ENCODE peak calls at places on chromosomes 12 and 14, in ten cellular contexts. Q, W, C, R, O, J, Z, D, I and A are unnamed samples.

GRCh38 chr12:113818833-113819232 is 147.3 kb downstream of the RBM19 start:
- DNase-seq in Q (no peak), W (no peak), C (no peak), R (no peak), O (no peak), J (no peak), Z (no peak), D (no peak), I (no peak), A (no peak)

GRCh38 chr12:95205685-95206084 is 11.6 kb downstream of the FGD6 start:
- DNase-seq in Q (no peak), W (no peak), C (peak), R (peak), O (no peak), J (no peak), Z (no peak), D (no peak), I (no peak), A (no peak)

GRCh38 chr12:76764856-76765255 is 941 bp downstream of the ZDHHC17 start:
- DNase-seq in Q (no peak), W (no peak), C (peak), R (no peak), O (no peak), J (no peak), Z (no peak), D (no peak), I (no peak), A (no peak)

GRCh38 chr14:97462081-97462480 is 664.9 kb downstream of the VRK1 start:
- DNase-seq in Q (no peak), W (no peak), C (no peak), R (no peak), O (no peak), J (no peak), Z (no peak), D (no peak), I (no peak), A (no peak)

GRCh38 chr12:22283006-22283506 is 51.5 kb downstream of the ST8SIA1 start:
- DNase-seq in Q (no peak), W (no peak), C (no peak), R (no peak), O (no peak), J (no peak), Z (no peak), D (no peak), I (no peak), A (no peak)

GRCh38 chr12:123041811-123042655 is 61.6 kb downstream of the ARL6IP4 start:
- DNase-seq in Q (no peak), W (no peak), C (no peak), R (peak), O (no peak), J (no peak), Z (no peak), D (no peak), I (no peak), A (no peak)

GRCh38 chr12:106084048-106084671 is 54.6 kb downstream of the NUAK1 start:
- DNase-seq in Q (no peak), W (no peak), C (no peak), R (peak), O (no peak), J (no peak), Z (no peak), D (no peak), I (no peak), A (no peak)

GRCh38 chr12:2813573-2814185 is 1.2 kb downstream of the ITFG2 start:
- DNase-seq in Q (no peak), W (no peak), C (peak), R (peak), O (no peak), J (no peak), Z (no peak), D (no peak), I (no peak), A (peak)

GRCh38 chr12:57491393-57492280 is 3.8 kb downstream of the MARS1 start:
- DNase-seq in Q (no peak), W (no peak), C (no peak), R (no peak), O (no peak), J (no peak), Z (no peak), D (no peak), I (peak), A (no peak)

GRCh38 chr14:84809158-84809557 is 720.8 kb upstream of the FLRT2 start:
- DNase-seq in Q (no peak), W (no peak), C (no peak), R (no peak), O (no peak), J (no peak), Z (no peak), D (no peak), I (no peak), A (no peak)

GRCh38 chr14:96823652-96824051 is 26.5 kb downstream of the VRK1 start:
- DNase-seq in Q (no peak), W (no peak), C (no peak), R (no peak), O (no peak), J (no peak), Z (no peak), D (no peak), I (no peak), A (no peak)

GRCh38 chr12:78959556-78959955 is 95.0 kb downstream of the SYT1 start:
- DNase-seq in Q (no peak), W (no peak), C (no peak), R (no peak), O (no peak), J (no peak), Z (no peak), D (no peak), I (no peak), A (no peak)

GRCh38 chr12:101854747-101855146 is 22.6 kb upstream of the DRAM1 start:
- DNase-seq in Q (no peak), W (no peak), C (no peak), R (no peak), O (no peak), J (no peak), Z (no peak), D (no peak), I (no peak), A (no peak)

DNA sequence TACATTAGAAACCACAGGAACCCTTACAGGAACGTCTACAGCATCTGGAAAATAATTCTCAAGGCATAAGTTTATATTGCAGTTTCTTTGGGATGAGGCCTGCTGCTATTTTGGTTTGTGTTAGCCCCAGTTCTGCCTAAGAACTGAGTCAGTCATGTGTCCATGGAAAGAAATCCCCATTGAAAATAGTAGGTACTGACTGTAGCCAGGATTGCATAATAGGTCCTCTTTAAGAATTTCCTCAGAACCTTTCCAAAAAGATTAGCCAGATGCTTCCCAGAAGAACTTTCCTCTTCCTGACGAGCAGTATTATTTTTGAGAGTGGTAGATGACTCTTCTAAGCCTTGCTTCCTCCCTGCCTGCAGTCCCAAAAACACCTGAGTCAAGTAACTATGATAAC is 52.6 kb downstream of the RASSF8 start:
- DNase-seq in Q (no peak), W (no peak), C (no peak), R (peak), O (no peak), J (no peak), Z (no peak), D (no peak), I (no peak), A (no peak)
- H3K27ac ChIP-seq in Q (no peak), W (peak), C (no peak), R (peak), O (no peak), J (peak), Z (peak), D (peak), I (no peak), A (peak)

DNA sequence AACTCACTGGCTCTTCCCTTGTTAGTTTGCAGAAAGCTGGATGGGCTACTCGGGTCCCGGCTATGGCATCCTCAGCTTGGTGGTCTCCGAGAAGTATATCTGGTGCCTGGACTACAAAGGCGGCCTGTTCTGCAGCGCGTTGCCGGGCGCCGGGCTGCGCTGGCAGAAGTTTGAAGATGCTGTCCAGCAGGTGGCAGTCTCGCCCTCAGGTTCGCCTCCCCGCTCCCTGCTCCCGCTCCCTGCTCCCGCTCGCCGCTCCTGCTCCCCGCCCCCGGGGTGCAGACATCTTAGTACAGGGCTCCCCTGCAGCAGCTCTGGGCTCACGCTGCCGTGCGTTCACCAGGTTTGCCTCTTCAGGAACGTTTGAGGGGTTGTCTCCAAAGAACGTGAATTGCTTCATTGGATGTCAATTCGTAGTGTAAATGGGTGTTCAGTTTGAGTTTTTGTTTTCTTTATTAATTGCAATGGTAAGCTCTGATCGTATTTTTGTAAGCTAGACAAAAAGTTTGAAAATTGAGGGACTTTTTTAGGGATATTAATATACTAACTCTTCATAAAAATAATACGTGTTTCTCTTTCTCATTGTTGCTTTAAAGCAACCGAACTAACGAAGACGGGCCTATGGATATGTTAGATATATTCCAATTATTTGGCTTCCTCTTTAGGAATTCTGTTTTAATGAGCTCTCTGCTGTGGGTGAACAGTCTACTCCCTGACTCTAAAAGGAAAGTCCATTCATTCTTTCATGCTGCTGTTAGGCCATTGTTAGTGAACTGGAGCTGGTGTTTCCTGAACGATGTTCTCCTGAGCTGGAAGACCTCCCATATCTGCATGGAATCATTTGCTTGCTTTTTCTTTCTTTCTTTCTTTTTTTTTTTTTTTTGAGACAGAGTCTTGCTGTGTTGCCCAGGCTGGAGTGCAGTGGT is 71.3 kb downstream of the ANKRD9 start:
- DNase-seq in Q (peak), W (peak), C (peak), R (peak), O (peak), J (peak), Z (peak), D (peak), I (peak), A (peak)
- TF ChIP-seq CTCF in Q (peak), W (peak), C (peak), R (peak), O (peak), J (peak), Z (peak), D (peak), I (peak), A (peak)

DNA sequence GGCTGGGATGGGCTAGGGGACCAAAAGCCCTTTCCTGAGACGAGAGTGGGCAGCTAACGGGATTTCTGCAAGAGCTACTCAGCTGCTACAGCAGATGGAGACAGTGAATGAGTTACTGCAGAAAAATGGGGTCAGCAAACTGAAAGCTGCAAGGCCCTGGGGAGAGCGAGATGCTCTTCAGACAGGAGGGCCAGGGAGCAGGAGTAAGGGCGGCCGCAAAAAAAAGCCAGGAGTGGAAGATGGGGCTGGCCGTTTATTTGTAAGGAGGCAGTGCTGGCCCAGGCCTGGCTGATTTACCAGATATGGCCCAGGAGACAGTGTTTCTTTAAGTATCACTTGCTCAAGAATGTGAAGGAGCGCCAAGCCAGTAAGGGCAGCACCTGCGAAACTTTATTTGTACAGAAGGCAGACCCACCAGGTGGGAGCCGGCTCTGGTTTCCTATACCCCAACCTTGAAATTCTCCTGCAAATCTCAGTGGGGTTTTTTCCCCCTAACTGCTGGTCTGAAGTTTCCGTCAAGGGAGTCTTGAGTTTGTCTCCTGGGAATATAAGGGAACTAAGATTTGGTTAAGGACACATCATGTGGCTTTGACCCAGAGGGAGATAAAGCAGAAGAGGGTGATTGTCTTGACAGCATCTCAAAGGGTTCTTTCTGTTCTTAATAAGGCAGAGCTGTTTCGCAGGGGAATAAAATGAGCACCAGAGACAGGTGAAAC is 57.7 kb downstream of the SSH1 start:
- DNase-seq in Q (peak), W (peak), C (no peak), R (no peak), O (no peak), J (no peak), Z (no peak), D (no peak), I (peak), A (no peak)
- H3K27ac ChIP-seq in Q (peak), W (peak), C (peak), R (peak), O (no peak), J (peak), Z (peak), D (peak), I (no peak), A (peak)

GRCh38 chr12:121740847-121741246 is 28.3 kb downstream of the TMEM120B start:
- DNase-seq in Q (no peak), W (no peak), C (no peak), R (no peak), O (no peak), J (no peak), Z (no peak), D (no peak), I (no peak), A (no peak)
- TF ChIP-seq CTCF in Q (no peak), W (no peak), C (no peak), R (no peak), O (no peak), J (no peak), Z (no peak), D (no peak), I (no peak), A (no peak)

GRCh38 chr14:105087308-105087962 is 22.2 kb upstream of the GPR132 start:
- DNase-seq in Q (peak), W (no peak), C (peak), R (peak), O (no peak), J (peak), Z (no peak), D (peak), I (no peak), A (no peak)
- H3K27ac ChIP-seq in Q (peak), W (no peak), C (peak), R (peak), O (no peak), J (peak), Z (peak), D (peak), I (peak), A (peak)

GRCh38 chr12:14893471-14894250 is 8.0 kb upstream of the MGP start:
- DNase-seq in Q (no peak), W (no peak), C (no peak), R (no peak), O (no peak), J (no peak), Z (no peak), D (no peak), I (no peak), A (no peak)

GRCh38 chr12:14896477-14897184 is 11.0 kb upstream of the MGP start:
- DNase-seq in Q (no peak), W (no peak), C (no peak), R (peak), O (no peak), J (no peak), Z (no peak), D (no peak), I (no peak), A (no peak)

GRCh38 chr12:14892726-14893442 is 7.2 kb upstream of the MGP start:
- DNase-seq in Q (no peak), W (peak), C (no peak), R (no peak), O (no peak), J (no peak), Z (peak), D (no peak), I (no peak), A (no peak)
- TF ChIP-seq CTCF in Q (no peak), W (no peak), C (no peak), R (peak), O (peak), J (peak), Z (no peak), D (no peak), I (no peak), A (no peak)

GRCh38 chr14:64676410-64677008 is 27.7 kb upstream of the PLEKHG3 start:
- DNase-seq in Q (no peak), W (no peak), C (no peak), R (no peak), O (no peak), J (no peak), Z (no peak), D (no peak), I (no peak), A (no peak)
- H3K27ac ChIP-seq in Q (no peak), W (no peak), C (peak), R (no peak), O (no peak), J (no peak), Z (no peak), D (no peak), I (no peak), A (no peak)

GRCh38 chr12:25455696-25456095 is 97.4 kb downstream of the LMNTD1 start:
- DNase-seq in Q (no peak), W (no peak), C (no peak), R (no peak), O (no peak), J (no peak), Z (no peak), D (no peak), I (no peak), A (no peak)

GRCh38 chr12:25463005-25463404 is 90.1 kb downstream of the LMNTD1 start:
- DNase-seq in Q (no peak), W (no peak), C (no peak), R (no peak), O (no peak), J (no peak), Z (no peak), D (no peak), I (no peak), A (no peak)

GRCh38 chr12:25459541-25459951 is 93.5 kb downstream of the LMNTD1 start:
- DNase-seq in Q (no peak), W (no peak), C (no peak), R (no peak), O (no peak), J (peak), Z (no peak), D (no peak), I (no peak), A (peak)

GRCh38 chr12:25456474-25456873 is 96.6 kb downstream of the LMNTD1 start:
- DNase-seq in Q (no peak), W (no peak), C (no peak), R (no peak), O (no peak), J (no peak), Z (no peak), D (no peak), I (no peak), A (no peak)

GRCh38 chr12:25458047-25458552 is 95.0 kb downstream of the LMNTD1 start:
- DNase-seq in Q (no peak), W (no peak), C (peak), R (peak), O (peak), J (no peak), Z (no peak), D (no peak), I (no peak), A (no peak)
- TF ChIP-seq CTCF in Q (no peak), W (no peak), C (no peak), R (peak), O (no peak), J (no peak), Z (no peak), D (no peak), I (no peak), A (no peak)